ENCODE peak calls at places on chromosomes 12 and 14, in four cellular contexts. One of them, this sample, is unnamed.

GRCh38 chr12:132205271-132206092 is 61.2 kb downstream of the NOC4L start:
- DNase-seq in GM23338: no peak
- DNase-seq in CD8-positive, alpha-beta T cell: no peak
- DNase-seq in DND-41: no peak
- DNase-seq in this sample: no peak

GRCh38 chr12:116969615-116970575 is 59.1 kb downstream of the FBXW8 start:
- DNase-seq in GM23338: peak; percentile 5
- DNase-seq in DND-41: no peak
- DNase-seq in CD8-positive, alpha-beta T cell: no peak
- DNase-seq in this sample: no peak

GRCh38 chr12:103841690-103842584 is 903 bp upstream of the NT5DC3 start:
- DNase-seq in DND-41: no peak
- DNase-seq in GM23338: peak; percentile 85
- DNase-seq in CD8-positive, alpha-beta T cell: peak; percentile 44
- DNase-seq in this sample: peak; percentile 1

GRCh38 chr14:65137648-65138317 is 35.5 kb upstream of the MAX start:
- DNase-seq in CD8-positive, alpha-beta T cell: no peak
- DNase-seq in GM23338: no peak
- DNase-seq in DND-41: no peak
- DNase-seq in this sample: no peak

GRCh38 chr12:116492703-116493324 is 66.4 kb upstream of the MAP1LC3B2 start:
- DNase-seq in DND-41: peak; percentile 38
- DNase-seq in CD8-positive, alpha-beta T cell: no peak
- DNase-seq in GM23338: peak; percentile 58
- DNase-seq in this sample: no peak

GRCh38 chr14:19878029-19878642 is 3.2 kb downstream of the OR4K2 start:
- DNase-seq in GM23338: peak; percentile 58
- DNase-seq in DND-41: no peak
- DNase-seq in CD8-positive, alpha-beta T cell: no peak
- DNase-seq in this sample: no peak

GRCh38 chr12:87303396-87304012 is 725.7 kb downstream of the C12orf50 start:
- DNase-seq in CD8-positive, alpha-beta T cell: no peak
- DNase-seq in GM23338: no peak
- DNase-seq in DND-41: no peak
- DNase-seq in this sample: no peak

GRCh38 chr12:64660237-64661018 is 50.1 kb downstream of the RASSF3 start:
- DNase-seq in GM23338: no peak
- DNase-seq in DND-41: no peak
- DNase-seq in CD8-positive, alpha-beta T cell: no peak
- DNase-seq in this sample: no peak

GRCh38 chr12:113853491-113853890 is 112.6 kb downstream of the RBM19 start:
- DNase-seq in GM23338: no peak
- DNase-seq in DND-41: no peak
- DNase-seq in CD8-positive, alpha-beta T cell: no peak
- DNase-seq in this sample: no peak

GRCh38 chr12:109987615-109988014 is 8.6 kb downstream of the GIT2 start:
- DNase-seq in CD8-positive, alpha-beta T cell: no peak
- DNase-seq in DND-41: no peak
- DNase-seq in GM23338: no peak
- DNase-seq in this sample: no peak

GRCh38 chr12:1920436-1920835 is 2.0 kb upstream of the CACNA2D4 start:
- DNase-seq in GM23338: no peak
- DNase-seq in CD8-positive, alpha-beta T cell: no peak
- DNase-seq in DND-41: no peak
- DNase-seq in this sample: no peak

GRCh38 chr12:75455839-75456238 is 24.7 kb upstream of the GLIPR1 start:
- DNase-seq in CD8-positive, alpha-beta T cell: no peak
- DNase-seq in GM23338: no peak
- DNase-seq in DND-41: no peak
- DNase-seq in this sample: no peak

GRCh38 chr12:223751-224240 is 9.8 kb upstream of the SLC6A12 start:
- DNase-seq in GM23338: no peak
- DNase-seq in CD8-positive, alpha-beta T cell: no peak
- DNase-seq in DND-41: no peak
- DNase-seq in this sample: no peak

GRCh38 chr12:6684609-6685008 is 4.6 kb downstream of the ZNF384 start:
- DNase-seq in GM23338: peak; percentile 89
- DNase-seq in DND-41: peak; percentile 58
- DNase-seq in CD8-positive, alpha-beta T cell: peak; percentile 36
- DNase-seq in this sample: no peak

GRCh38 chr14:64937821-64938193 is 4.7 kb downstream of the GPX2 start:
- DNase-seq in DND-41: no peak
- DNase-seq in GM23338: no peak
- DNase-seq in CD8-positive, alpha-beta T cell: no peak
- DNase-seq in this sample: no peak

GRCh38 chr14:90518941-90519256 is 122.1 kb downstream of the CALM1 start:
- DNase-seq in GM23338: peak; percentile 85
- DNase-seq in DND-41: peak; percentile 49
- DNase-seq in CD8-positive, alpha-beta T cell: peak; percentile 60
- DNase-seq in this sample: peak; percentile 43

GRCh38 chr12:57605308-57606015 is 838 bp downstream of the DTX3 start:
- DNase-seq in GM23338: peak; percentile 34
- DNase-seq in DND-41: no peak
- DNase-seq in CD8-positive, alpha-beta T cell: no peak
- DNase-seq in this sample: no peak

GRCh38 chr12:4027412-4027811 is 154.2 kb upstream of the PARP11 start:
- DNase-seq in CD8-positive, alpha-beta T cell: peak; percentile 69
- DNase-seq in GM23338: no peak
- DNase-seq in DND-41: peak; percentile 37
- DNase-seq in this sample: peak; percentile 76

GRCh38 chr14:106094654-106095189 is 568.3 kb downstream of the TMEM121 start:
- DNase-seq in GM23338: no peak
- DNase-seq in DND-41: peak; percentile 86
- DNase-seq in CD8-positive, alpha-beta T cell: no peak
- DNase-seq in this sample: no peak

GRCh38 chr12:40010899-40011774 is 94.7 kb downstream of the SLC2A13 start:
- DNase-seq in CD8-positive, alpha-beta T cell: peak; percentile 51
- DNase-seq in GM23338: peak; percentile 93
- DNase-seq in DND-41: peak; percentile 6
- DNase-seq in this sample: peak; percentile 30

GRCh38 chr12:131242741-131243496 is 289.2 kb downstream of the ADGRD1 start:
- DNase-seq in GM23338: peak; percentile 64
- DNase-seq in DND-41: peak; percentile 40
- DNase-seq in CD8-positive, alpha-beta T cell: no peak
- DNase-seq in this sample: no peak

GRCh38 chr12:55816876-55817351 is 610 bp downstream of the SARNP start:
- DNase-seq in GM23338: peak; percentile 40
- DNase-seq in CD8-positive, alpha-beta T cell: no peak
- DNase-seq in DND-41: no peak
- DNase-seq in this sample: no peak

GRCh38 chr12:79174656-79175055 is 310.1 kb downstream of the SYT1 start:
- DNase-seq in CD8-positive, alpha-beta T cell: no peak
- DNase-seq in DND-41: no peak
- DNase-seq in GM23338: peak; percentile 46
- DNase-seq in this sample: no peak

GRCh38 chr12:76108356-76108755 is 23.9 kb upstream of the NAP1L1 start:
- DNase-seq in DND-41: no peak
- DNase-seq in CD8-positive, alpha-beta T cell: no peak
- DNase-seq in GM23338: no peak
- DNase-seq in this sample: no peak

GRCh38 chr12:89559753-89560152 is 33.9 kb upstream of the POC1B start:
- DNase-seq in GM23338: no peak
- DNase-seq in DND-41: no peak
- DNase-seq in CD8-positive, alpha-beta T cell: no peak
- DNase-seq in this sample: no peak

GRCh38 chr14:99229654-99230215 is 42.3 kb downstream of the BCL11B start:
- DNase-seq in CD8-positive, alpha-beta T cell: peak; percentile 56
- DNase-seq in DND-41: no peak
- DNase-seq in GM23338: no peak
- DNase-seq in this sample: no peak

GRCh38 chr14:101506211-101506920 is 54.9 kb upstream of the DIO3 start:
- DNase-seq in GM23338: no peak
- DNase-seq in CD8-positive, alpha-beta T cell: no peak
- DNase-seq in DND-41: no peak
- DNase-seq in this sample: no peak

GRCh38 chr12:47032644-47033043 is 46.8 kb upstream of the PCED1B start:
- DNase-seq in DND-41: no peak
- DNase-seq in CD8-positive, alpha-beta T cell: no peak
- DNase-seq in GM23338: peak; percentile 69
- DNase-seq in this sample: peak; percentile 48

GRCh38 chr14:100529561-100530031 is 57.6 kb downstream of the BEGAIN start:
- DNase-seq in GM23338: no peak
- DNase-seq in CD8-positive, alpha-beta T cell: peak; percentile 9
- DNase-seq in DND-41: peak; percentile 3
- DNase-seq in this sample: no peak

GRCh38 chr14:89198544-89199329 is 218.3 kb downstream of the FOXN3 start:
- DNase-seq in DND-41: no peak
- DNase-seq in GM23338: no peak
- DNase-seq in CD8-positive, alpha-beta T cell: no peak
- DNase-seq in this sample: no peak

GRCh38 chr12:98022961-98023360 is 492.4 kb upstream of the TMPO start:
- DNase-seq in DND-41: no peak
- DNase-seq in GM23338: no peak
- DNase-seq in CD8-positive, alpha-beta T cell: no peak
- DNase-seq in this sample: no peak

GRCh38 chr14:90491868-90492560 is 95.2 kb downstream of the CALM1 start:
- DNase-seq in DND-41: no peak
- DNase-seq in GM23338: no peak
- DNase-seq in CD8-positive, alpha-beta T cell: no peak
- DNase-seq in this sample: no peak

GRCh38 chr12:20018406-20018805 is 349.9 kb upstream of the PDE3A start:
- DNase-seq in GM23338: no peak
- DNase-seq in CD8-positive, alpha-beta T cell: no peak
- DNase-seq in DND-41: no peak
- DNase-seq in this sample: no peak

GRCh38 chr12:6154730-6155459 is 30.4 kb upstream of the VWF start:
- DNase-seq in DND-41: no peak
- DNase-seq in CD8-positive, alpha-beta T cell: no peak
- DNase-seq in GM23338: no peak
- DNase-seq in this sample: no peak

GRCh38 chr14:86404425-86404824 is 874.5 kb downstream of the FLRT2 start:
- DNase-seq in CD8-positive, alpha-beta T cell: no peak
- DNase-seq in GM23338: peak; percentile 46
- DNase-seq in DND-41: no peak
- DNase-seq in this sample: no peak

GRCh38 chr12:123815968-123816367 is 53.9 kb downstream of the DNAH10 start:
- DNase-seq in CD8-positive, alpha-beta T cell: no peak
- DNase-seq in DND-41: no peak
- DNase-seq in GM23338: no peak
- DNase-seq in this sample: no peak

GRCh38 chr14:56057071-56057865 is 60.9 kb upstream of the PELI2 start:
- DNase-seq in GM23338: no peak
- DNase-seq in DND-41: no peak
- DNase-seq in CD8-positive, alpha-beta T cell: no peak
- DNase-seq in this sample: no peak

GRCh38 chr12:48787791-48788521 is 933 bp downstream of the ADCY6 start:
- DNase-seq in DND-41: no peak
- DNase-seq in GM23338: no peak
- DNase-seq in CD8-positive, alpha-beta T cell: no peak
- DNase-seq in this sample: no peak

DNA sequence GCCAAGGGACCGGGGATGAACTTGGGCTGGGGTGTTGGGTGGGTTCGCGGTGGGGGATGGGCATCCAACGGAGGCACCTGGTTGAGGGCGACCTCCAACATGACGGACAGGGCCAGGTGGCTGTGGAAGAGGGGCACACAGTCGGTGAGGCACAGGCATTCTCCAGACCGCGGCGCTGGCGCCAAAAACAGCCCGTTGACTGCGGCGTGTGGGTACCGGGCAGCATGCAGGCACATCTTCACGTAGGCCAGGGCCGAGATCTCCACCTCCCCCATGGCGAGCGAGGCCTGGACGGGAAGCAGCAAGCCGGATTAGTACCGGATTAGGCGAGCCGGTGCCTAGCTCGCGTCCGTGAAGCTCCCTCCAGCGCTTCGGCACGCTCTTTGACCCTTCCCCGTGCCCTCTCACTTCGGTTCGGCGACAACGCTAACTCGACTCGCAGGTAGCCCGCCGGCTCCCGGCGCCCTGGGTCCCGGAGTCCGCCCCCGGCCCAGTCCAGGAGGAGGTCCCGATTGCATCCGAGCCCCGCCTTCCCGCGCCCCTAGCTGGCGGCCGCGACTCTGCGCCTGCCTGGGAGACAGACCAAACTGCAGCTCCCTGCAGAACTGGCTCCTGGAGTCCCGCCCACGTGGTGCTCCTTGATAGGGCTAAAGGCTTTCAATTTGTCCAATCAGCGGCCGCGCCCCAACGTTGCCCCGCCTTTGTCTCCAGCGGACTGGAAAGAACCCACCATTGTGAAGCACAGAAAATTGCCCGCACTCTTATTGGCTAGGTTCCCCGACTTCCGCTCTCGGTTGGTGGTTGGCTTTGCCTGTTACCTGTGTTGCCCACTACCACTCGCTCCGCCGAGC is at the start of gene EMC9:
- DNase-seq in DND-41: peak; percentile 100
- DNase-seq in GM23338: peak; percentile 100
- DNase-seq in CD8-positive, alpha-beta T cell: peak; percentile 100
- DNase-seq in this sample: peak; percentile 99
- H3K4me1 ChIP-seq in DND-41: peaks cover 84% of the 10 kb centered on the region
- H3K4me1 ChIP-seq in GM23338: peaks cover 24% of the 10 kb centered on the region
- H3K4me1 ChIP-seq in CD8-positive, alpha-beta T cell: peaks cover 51% of the 10 kb centered on the region
- H3K4me1 ChIP-seq in this sample: peaks cover 33% of the 10 kb centered on the region

GRCh38 chr14:102789349-102789748 is 12.1 kb downstream of the TRAF3 start:
- DNase-seq in CD8-positive, alpha-beta T cell: no peak
- DNase-seq in DND-41: no peak
- DNase-seq in GM23338: no peak
- DNase-seq in this sample: no peak

GRCh38 chr14:102782974-102783373 is 5.7 kb downstream of the TRAF3 start:
- DNase-seq in GM23338: no peak
- DNase-seq in CD8-positive, alpha-beta T cell: no peak
- DNase-seq in DND-41: no peak
- DNase-seq in this sample: no peak

GRCh38 chr14:102785598-102785963 is 8.3 kb downstream of the TRAF3 start:
- DNase-seq in CD8-positive, alpha-beta T cell: no peak
- DNase-seq in DND-41: no peak
- DNase-seq in GM23338: peak; percentile 43
- DNase-seq in this sample: no peak

GRCh38 chr14:102784892-102785597 is 7.8 kb downstream of the TRAF3 start:
- DNase-seq in CD8-positive, alpha-beta T cell: no peak
- DNase-seq in DND-41: no peak
- DNase-seq in GM23338: no peak
- DNase-seq in this sample: no peak

GRCh38 chr14:102786758-102787157 is 9.5 kb downstream of the TRAF3 start:
- DNase-seq in DND-41: no peak
- DNase-seq in CD8-positive, alpha-beta T cell: no peak
- DNase-seq in GM23338: no peak
- DNase-seq in this sample: no peak
- H3K4me1 ChIP-seq in DND-41: no peaks in the 10 kb centered on the region
- H3K4me1 ChIP-seq in CD8-positive, alpha-beta T cell: peaks cover 10% of the 10 kb centered on the region
- H3K4me1 ChIP-seq in GM23338: no peaks in the 10 kb centered on the region
- H3K4me1 ChIP-seq in this sample: peaks cover 15% of the 10 kb centered on the region

GRCh38 chr14:54117401-54117800 is 160.8 kb upstream of the BMP4 start:
- DNase-seq in CD8-positive, alpha-beta T cell: no peak
- DNase-seq in DND-41: no peak
- DNase-seq in GM23338: no peak
- DNase-seq in this sample: no peak
- H3K4me1 ChIP-seq in CD8-positive, alpha-beta T cell: no peaks in the 10 kb centered on the region
- H3K4me1 ChIP-seq in DND-41: no peaks in the 10 kb centered on the region
- H3K4me1 ChIP-seq in GM23338: no peaks in the 10 kb centered on the region
- H3K4me1 ChIP-seq in this sample: no peaks in the 10 kb centered on the region

GRCh38 chr12:67758119-67758873 is 109.8 kb downstream of the DYRK2 start:
- DNase-seq in CD8-positive, alpha-beta T cell: no peak
- DNase-seq in GM23338: no peak
- DNase-seq in DND-41: no peak
- DNase-seq in this sample: no peak
- H3K4me1 ChIP-seq in CD8-positive, alpha-beta T cell: no peaks in the 10 kb centered on the region
- H3K4me1 ChIP-seq in GM23338: peaks cover 14% of the 10 kb centered on the region
- H3K4me1 ChIP-seq in DND-41: no peaks in the 10 kb centered on the region
- H3K4me1 ChIP-seq in this sample: no peaks in the 10 kb centered on the region